ENCODE peak calls at places on chromosome 9, in four cellular contexts. D is aorta, K is T-cell, R is osteocyte. M is an unnamed sample.

GRCh38 chr9:122338536-122338935 is 32.3 kb upstream of the PTGS1 start:
- DNase-seq in R (no peak), K (no peak), D (no peak), M (no peak)

GRCh38 chr9:14424323-14424722 is 110.4 kb upstream of the NFIB start:
- DNase-seq in R (no peak), K (no peak), D (no peak), M (no peak)

GRCh38 chr9:129550199-129550839 is 70.6 kb downstream of the C9orf50 start:
- DNase-seq in D (peak), R (peak), K (no peak), M (peak)

GRCh38 chr9:83509372-83509771 is 28.8 kb downstream of the FRMD3 start:
- DNase-seq in K (no peak), R (no peak), D (no peak), M (no peak)

GRCh38 chr9:127971357-127972315 is 9.2 kb downstream of the EEIG1 start:
- DNase-seq in D (no peak), R (no peak), K (no peak), M (no peak)

GRCh38 chr9:37956904-37957663 is 53.2 kb upstream of the SLC25A51 start:
- DNase-seq in R (no peak), D (peak), K (no peak), M (no peak)

GRCh38 chr9:122463828-122464632 is 13.7 kb downstream of the OR1J1 start:
- DNase-seq in R (no peak), D (no peak), K (no peak), M (no peak)

GRCh38 chr9:89021154-89021803 is 30.0 kb downstream of the S1PR3 start:
- DNase-seq in K (no peak), D (no peak), R (peak), M (no peak)

GRCh38 chr9:88388886-88389617 is 808 bp downstream of the SPIN1 start:
- DNase-seq in R (peak), K (peak), D (no peak), M (no peak)

GRCh38 chr9:98899399-98900056 is 44.2 kb upstream of the COL15A1 start:
- DNase-seq in D (no peak), R (peak), K (no peak), M (no peak)